ENCODE peak calls at places on chromosomes 16 and 17, in ten cellular contexts. One of them, this sample, is unnamed.

GRCh38 chr17:72460711-72461110 is 339.9 kb downstream of the SOX9 start:
- DNase-seq in cardiac muscle cell: no peak
- DNase-seq in uterus: no peak
- DNase-seq in aorta: no peak
- DNase-seq in CD8-positive, alpha-beta memory T cell: no peak
- DNase-seq in psoas muscle: no peak
- DNase-seq in IMR-90: no peak
- DNase-seq in fibroblast of lung: peak; percentile 23
- DNase-seq in OCI-LY7: no peak
- DNase-seq in CD8-positive, alpha-beta T cell: no peak
- DNase-seq in this sample: no peak

GRCh38 chr16:87424260-87424659 is 32.1 kb downstream of the MAP1LC3B start:
- DNase-seq in cardiac muscle cell: no peak
- DNase-seq in uterus: no peak
- DNase-seq in aorta: no peak
- DNase-seq in CD8-positive, alpha-beta memory T cell: no peak
- DNase-seq in psoas muscle: no peak
- DNase-seq in IMR-90: no peak
- DNase-seq in fibroblast of lung: no peak
- DNase-seq in OCI-LY7: no peak
- DNase-seq in CD8-positive, alpha-beta T cell: no peak
- DNase-seq in this sample: no peak

GRCh38 chr16:16120382-16121184 is 102.7 kb downstream of the ABCC6 start:
- DNase-seq in cardiac muscle cell: no peak
- DNase-seq in uterus: no peak
- DNase-seq in aorta: no peak
- DNase-seq in CD8-positive, alpha-beta memory T cell: no peak
- DNase-seq in psoas muscle: peak; percentile 27
- DNase-seq in IMR-90: peak; percentile 22
- DNase-seq in fibroblast of lung: peak; percentile 40
- DNase-seq in OCI-LY7: no peak
- DNase-seq in CD8-positive, alpha-beta T cell: no peak
- DNase-seq in this sample: no peak

GRCh38 chr16:21656795-21657768 is 4.7 kb upstream of the IGSF6 start:
- DNase-seq in cardiac muscle cell: peak; percentile 45
- DNase-seq in uterus: no peak
- DNase-seq in aorta: no peak
- DNase-seq in CD8-positive, alpha-beta memory T cell: no peak
- DNase-seq in psoas muscle: no peak
- DNase-seq in IMR-90: peak; percentile 67
- DNase-seq in fibroblast of lung: peak; percentile 75
- DNase-seq in OCI-LY7: peak; percentile 80
- DNase-seq in CD8-positive, alpha-beta T cell: peak; percentile 55
- DNase-seq in this sample: no peak

GRCh38 chr17:75838410-75838809 is 5.8 kb downstream of the UNC13D start:
- DNase-seq in cardiac muscle cell: peak; percentile 36
- DNase-seq in uterus: no peak
- DNase-seq in aorta: peak; percentile 61
- DNase-seq in CD8-positive, alpha-beta memory T cell: no peak
- DNase-seq in psoas muscle: no peak
- DNase-seq in IMR-90: no peak
- DNase-seq in fibroblast of lung: no peak
- DNase-seq in OCI-LY7: no peak
- DNase-seq in CD8-positive, alpha-beta T cell: no peak
- DNase-seq in this sample: no peak

GRCh38 chr16:19857593-19857992 is 27.1 kb downstream of the GPRC5B start:
- DNase-seq in cardiac muscle cell: no peak
- DNase-seq in uterus: no peak
- DNase-seq in aorta: no peak
- DNase-seq in CD8-positive, alpha-beta memory T cell: no peak
- DNase-seq in psoas muscle: no peak
- DNase-seq in IMR-90: no peak
- DNase-seq in fibroblast of lung: no peak
- DNase-seq in OCI-LY7: no peak
- DNase-seq in CD8-positive, alpha-beta T cell: no peak
- DNase-seq in this sample: peak; percentile 6

GRCh38 chr17:29054835-29055234 is 11.9 kb downstream of the PIPOX start:
- DNase-seq in cardiac muscle cell: no peak
- DNase-seq in uterus: no peak
- DNase-seq in aorta: no peak
- DNase-seq in CD8-positive, alpha-beta memory T cell: no peak
- DNase-seq in psoas muscle: no peak
- DNase-seq in IMR-90: no peak
- DNase-seq in fibroblast of lung: no peak
- DNase-seq in OCI-LY7: no peak
- DNase-seq in CD8-positive, alpha-beta T cell: no peak
- DNase-seq in this sample: no peak

GRCh38 chr17:76384987-76385891 is 830 bp downstream of the SPHK1 start:
- DNase-seq in cardiac muscle cell: peak; percentile 54
- DNase-seq in uterus: peak; percentile 44
- DNase-seq in aorta: peak; percentile 92
- DNase-seq in CD8-positive, alpha-beta memory T cell: peak; percentile 38
- DNase-seq in psoas muscle: peak; percentile 72
- DNase-seq in IMR-90: peak; percentile 73
- DNase-seq in fibroblast of lung: no peak
- DNase-seq in OCI-LY7: no peak
- DNase-seq in CD8-positive, alpha-beta T cell: no peak
- DNase-seq in this sample: peak; percentile 40

GRCh38 chr16:66370786-66371684 is 4.5 kb downstream of the CDH5 start:
- DNase-seq in cardiac muscle cell: no peak
- DNase-seq in uterus: no peak
- DNase-seq in aorta: peak; percentile 51
- DNase-seq in CD8-positive, alpha-beta memory T cell: no peak
- DNase-seq in psoas muscle: no peak
- DNase-seq in IMR-90: no peak
- DNase-seq in fibroblast of lung: no peak
- DNase-seq in OCI-LY7: no peak
- DNase-seq in CD8-positive, alpha-beta T cell: no peak
- DNase-seq in this sample: no peak

GRCh38 chr16:85229869-85230416 is 117.7 kb upstream of the CIBAR2 start:
- DNase-seq in cardiac muscle cell: no peak
- DNase-seq in uterus: no peak
- DNase-seq in aorta: no peak
- DNase-seq in CD8-positive, alpha-beta memory T cell: no peak
- DNase-seq in psoas muscle: no peak
- DNase-seq in IMR-90: no peak
- DNase-seq in fibroblast of lung: peak; percentile 34
- DNase-seq in OCI-LY7: no peak
- DNase-seq in CD8-positive, alpha-beta T cell: no peak
- DNase-seq in this sample: no peak

GRCh38 chr17:12898110-12898509 is 108.8 kb downstream of the ARHGAP44 start:
- DNase-seq in cardiac muscle cell: no peak
- DNase-seq in uterus: no peak
- DNase-seq in aorta: no peak
- DNase-seq in CD8-positive, alpha-beta memory T cell: no peak
- DNase-seq in psoas muscle: no peak
- DNase-seq in IMR-90: no peak
- DNase-seq in fibroblast of lung: no peak
- DNase-seq in OCI-LY7: no peak
- DNase-seq in CD8-positive, alpha-beta T cell: no peak
- DNase-seq in this sample: no peak

GRCh38 chr16:88982286-88983084 is 5.5 kb upstream of the CBFA2T3 start:
- DNase-seq in cardiac muscle cell: no peak
- DNase-seq in uterus: no peak
- DNase-seq in aorta: no peak
- DNase-seq in CD8-positive, alpha-beta memory T cell: no peak
- DNase-seq in psoas muscle: no peak
- DNase-seq in IMR-90: no peak
- DNase-seq in fibroblast of lung: no peak
- DNase-seq in OCI-LY7: no peak
- DNase-seq in CD8-positive, alpha-beta T cell: no peak
- DNase-seq in this sample: no peak

GRCh38 chr17:77734371-77735050 is 224.0 kb upstream of the TNRC6C start:
- DNase-seq in cardiac muscle cell: peak; percentile 83
- DNase-seq in uterus: peak; percentile 96
- DNase-seq in aorta: peak; percentile 96
- DNase-seq in CD8-positive, alpha-beta memory T cell: no peak
- DNase-seq in psoas muscle: peak; percentile 92
- DNase-seq in IMR-90: peak; percentile 16
- DNase-seq in fibroblast of lung: peak; percentile 69
- DNase-seq in OCI-LY7: no peak
- DNase-seq in CD8-positive, alpha-beta T cell: peak; percentile 41
- DNase-seq in this sample: peak; percentile 30

GRCh38 chr16:71440669-71441347 is 1.0 kb downstream of the TLE7 start:
- DNase-seq in cardiac muscle cell: peak; percentile 20
- DNase-seq in uterus: no peak
- DNase-seq in aorta: no peak
- DNase-seq in CD8-positive, alpha-beta memory T cell: no peak
- DNase-seq in psoas muscle: no peak
- DNase-seq in IMR-90: no peak
- DNase-seq in fibroblast of lung: no peak
- DNase-seq in OCI-LY7: no peak
- DNase-seq in CD8-positive, alpha-beta T cell: no peak
- DNase-seq in this sample: no peak

GRCh38 chr17:28270926-28271325 is 48.1 kb upstream of the TMEM97 start:
- DNase-seq in cardiac muscle cell: no peak
- DNase-seq in uterus: no peak
- DNase-seq in aorta: no peak
- DNase-seq in CD8-positive, alpha-beta memory T cell: no peak
- DNase-seq in psoas muscle: no peak
- DNase-seq in IMR-90: no peak
- DNase-seq in fibroblast of lung: no peak
- DNase-seq in OCI-LY7: no peak
- DNase-seq in CD8-positive, alpha-beta T cell: no peak
- DNase-seq in this sample: no peak

GRCh38 chr16:85052536-85052935 is 24.9 kb downstream of the KIAA0513 start:
- DNase-seq in cardiac muscle cell: no peak
- DNase-seq in uterus: no peak
- DNase-seq in aorta: no peak
- DNase-seq in CD8-positive, alpha-beta memory T cell: no peak
- DNase-seq in psoas muscle: no peak
- DNase-seq in IMR-90: no peak
- DNase-seq in fibroblast of lung: peak; percentile 15
- DNase-seq in OCI-LY7: no peak
- DNase-seq in CD8-positive, alpha-beta T cell: no peak
- DNase-seq in this sample: no peak

GRCh38 chr17:82970067-82970466 is 109.3 kb upstream of the METRNL start:
- DNase-seq in cardiac muscle cell: no peak
- DNase-seq in uterus: no peak
- DNase-seq in aorta: no peak
- DNase-seq in CD8-positive, alpha-beta memory T cell: no peak
- DNase-seq in psoas muscle: no peak
- DNase-seq in IMR-90: no peak
- DNase-seq in fibroblast of lung: no peak
- DNase-seq in OCI-LY7: peak; percentile 94
- DNase-seq in CD8-positive, alpha-beta T cell: no peak
- DNase-seq in this sample: no peak

GRCh38 chr17:22492331-22492730 is 800.0 kb downstream of the KCNJ18 start:
- DNase-seq in cardiac muscle cell: no peak
- DNase-seq in uterus: no peak
- DNase-seq in aorta: no peak
- DNase-seq in CD8-positive, alpha-beta memory T cell: no peak
- DNase-seq in psoas muscle: no peak
- DNase-seq in IMR-90: no peak
- DNase-seq in fibroblast of lung: no peak
- DNase-seq in OCI-LY7: no peak
- DNase-seq in CD8-positive, alpha-beta T cell: no peak
- DNase-seq in this sample: no peak
- H3K9me3 ChIP-seq in cardiac muscle cell: peaks cover 4% of the 10 kb centered on the region
- H3K9me3 ChIP-seq in uterus: no peaks in the 10 kb centered on the region
- H3K9me3 ChIP-seq in aorta: peaks cover 5% of the 10 kb centered on the region
- H3K9me3 ChIP-seq in CD8-positive, alpha-beta memory T cell: no peaks in the 10 kb centered on the region
- H3K9me3 ChIP-seq in psoas muscle: no peaks in the 10 kb centered on the region
- H3K9me3 ChIP-seq in IMR-90: peaks cover 26% of the 10 kb centered on the region
- H3K9me3 ChIP-seq in fibroblast of lung: no peaks in the 10 kb centered on the region
- H3K9me3 ChIP-seq in OCI-LY7: no peaks in the 10 kb centered on the region
- H3K9me3 ChIP-seq in CD8-positive, alpha-beta T cell: no peaks in the 10 kb centered on the region
- H3K9me3 ChIP-seq in this sample: no peaks in the 10 kb centered on the region

DNA sequence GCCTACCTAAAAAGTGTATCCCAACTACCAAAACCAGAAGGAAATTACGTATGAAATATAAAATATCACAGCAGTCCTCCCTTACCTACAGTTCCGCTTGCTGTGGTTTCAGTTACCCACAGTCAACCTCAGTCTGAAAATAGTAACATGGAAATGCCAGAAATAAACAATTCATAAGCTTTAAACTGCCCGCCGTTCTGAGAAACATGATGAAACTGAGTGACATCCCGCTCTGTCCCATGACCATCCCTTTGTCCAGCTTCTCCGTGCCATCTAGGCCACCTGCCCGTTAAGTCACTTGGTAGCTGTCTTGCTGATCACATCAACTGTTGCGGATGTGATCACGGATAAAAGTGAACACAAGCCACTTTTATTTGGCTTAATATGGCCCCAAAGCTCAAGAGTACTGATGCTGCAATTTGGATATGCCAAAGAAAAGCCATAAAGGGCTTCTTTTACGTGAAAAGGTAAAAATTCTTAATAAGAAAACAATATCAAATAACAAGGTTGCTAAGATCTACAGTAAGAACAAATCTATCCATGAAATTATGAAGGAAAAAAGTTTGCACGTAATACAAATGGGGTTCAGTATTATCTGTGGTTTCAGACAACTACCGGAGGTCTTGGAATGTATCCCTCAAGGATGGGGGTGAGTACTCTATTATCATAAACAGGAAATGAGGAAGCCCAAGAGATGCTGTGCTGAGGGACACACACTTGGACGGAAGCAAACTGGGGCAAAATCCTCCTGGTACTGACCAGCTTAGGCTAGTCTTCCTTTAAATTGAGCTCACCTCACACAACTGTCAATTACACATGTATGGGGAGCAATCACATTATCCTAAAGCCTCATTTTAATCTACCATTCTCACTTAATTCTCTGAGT is 8.2 kb downstream of the USP22 start:
- DNase-seq in cardiac muscle cell: no peak
- DNase-seq in uterus: no peak
- DNase-seq in aorta: no peak
- DNase-seq in CD8-positive, alpha-beta memory T cell: no peak
- DNase-seq in psoas muscle: peak; percentile 65
- DNase-seq in IMR-90: peak; percentile 47
- DNase-seq in fibroblast of lung: peak; percentile 61
- DNase-seq in OCI-LY7: peak; percentile 76
- DNase-seq in CD8-positive, alpha-beta T cell: no peak
- DNase-seq in this sample: no peak
- H3K4me3 ChIP-seq in cardiac muscle cell: no peak overlapping the region
- H3K4me3 ChIP-seq in uterus: no peak overlapping the region
- H3K4me3 ChIP-seq in aorta: no peak overlapping the region
- H3K4me3 ChIP-seq in CD8-positive, alpha-beta memory T cell: peak overlapping the region; percentile 24
- H3K4me3 ChIP-seq in psoas muscle: peak overlapping the region; percentile 35
- H3K4me3 ChIP-seq in IMR-90: no peak overlapping the region
- H3K4me3 ChIP-seq in fibroblast of lung: peak overlapping the region; percentile 33
- H3K4me3 ChIP-seq in OCI-LY7: peak overlapping the region; percentile 46
- H3K4me3 ChIP-seq in CD8-positive, alpha-beta T cell: peak overlapping the region; percentile 46
- H3K4me3 ChIP-seq in this sample: no peak overlapping the region

GRCh38 chr17:43713494-43714162 is 45.0 kb downstream of the SOST start:
- DNase-seq in cardiac muscle cell: peak; percentile 48
- DNase-seq in uterus: no peak
- DNase-seq in aorta: peak; percentile 83
- DNase-seq in CD8-positive, alpha-beta memory T cell: no peak
- DNase-seq in psoas muscle: peak; percentile 32
- DNase-seq in IMR-90: no peak
- DNase-seq in fibroblast of lung: no peak
- DNase-seq in OCI-LY7: no peak
- DNase-seq in CD8-positive, alpha-beta T cell: no peak
- DNase-seq in this sample: no peak
- H3K9me3 ChIP-seq in cardiac muscle cell: no peaks in the 10 kb centered on the region
- H3K9me3 ChIP-seq in uterus: no peaks in the 10 kb centered on the region
- H3K9me3 ChIP-seq in aorta: no peaks in the 10 kb centered on the region
- H3K9me3 ChIP-seq in CD8-positive, alpha-beta memory T cell: no peaks in the 10 kb centered on the region
- H3K9me3 ChIP-seq in psoas muscle: no peaks in the 10 kb centered on the region
- H3K9me3 ChIP-seq in IMR-90: no peaks in the 10 kb centered on the region
- H3K9me3 ChIP-seq in fibroblast of lung: no peaks in the 10 kb centered on the region
- H3K9me3 ChIP-seq in OCI-LY7: no peaks in the 10 kb centered on the region
- H3K9me3 ChIP-seq in CD8-positive, alpha-beta T cell: no peaks in the 10 kb centered on the region
- H3K9me3 ChIP-seq in this sample: no peaks in the 10 kb centered on the region

GRCh38 chr16:54936979-54937672 is 6.5 kb downstream of the IRX5 start:
- DNase-seq in cardiac muscle cell: peak; percentile 84
- DNase-seq in uterus: no peak
- DNase-seq in aorta: no peak
- DNase-seq in CD8-positive, alpha-beta memory T cell: no peak
- DNase-seq in psoas muscle: no peak
- DNase-seq in IMR-90: no peak
- DNase-seq in fibroblast of lung: no peak
- DNase-seq in OCI-LY7: no peak
- DNase-seq in CD8-positive, alpha-beta T cell: no peak
- DNase-seq in this sample: no peak
- H3K4me3 ChIP-seq in cardiac muscle cell: peak overlapping the region; percentile 96
- H3K4me3 ChIP-seq in uterus: no peak overlapping the region
- H3K4me3 ChIP-seq in aorta: no peak overlapping the region
- H3K4me3 ChIP-seq in CD8-positive, alpha-beta memory T cell: no peak overlapping the region
- H3K4me3 ChIP-seq in psoas muscle: peak overlapping the region; percentile 89
- H3K4me3 ChIP-seq in IMR-90: no peak overlapping the region
- H3K4me3 ChIP-seq in fibroblast of lung: no peak overlapping the region
- H3K4me3 ChIP-seq in OCI-LY7: no peak overlapping the region
- H3K4me3 ChIP-seq in CD8-positive, alpha-beta T cell: peak overlapping the region; percentile 15
- H3K4me3 ChIP-seq in this sample: no peak overlapping the region